ENCODE peak calls at places on chromosome 17, in six cellular contexts. D, G, N, U, A and H are unnamed samples.
A peak's percentile ranks its signal among the peaks of the same experiment; 100 is the strongest.

GRCh38 chr17:19306160-19307111 is 56.1 kb downstream of the B9D1 start:
- DNase-seq in D (no peak), G (peak; percentile 48), N (peak; percentile 88), U (no peak), A (no peak), H (no peak)

GRCh38 chr17:16406742-16407674 is 8.4 kb upstream of the TRPV2 start:
- DNase-seq in D (no peak), G (peak; percentile 49), N (peak; percentile 78), U (no peak), A (peak; percentile 57), H (peak; percentile 20)

GRCh38 chr17:71801301-71801700 is 319.5 kb upstream of the SOX9 start:
- DNase-seq in D (no peak), G (no peak), N (no peak), U (peak; percentile 19), A (no peak), H (no peak)

GRCh38 chr17:70447588-70447987 is 278.3 kb downstream of the KCNJ2 start:
- DNase-seq in D (no peak), G (no peak), N (no peak), U (no peak), A (no peak), H (no peak)

GRCh38 chr17:60079401-60079861 is 710 bp upstream of the HEATR6 start:
- DNase-seq in D (no peak), G (no peak), N (no peak), U (peak; percentile 14), A (no peak), H (no peak)

GRCh38 chr17:34609210-34609609 is 29.8 kb downstream of the TMEM132E start:
- DNase-seq in D (no peak), G (no peak), N (no peak), U (no peak), A (no peak), H (no peak)

GRCh38 chr17:48244121-48244711 is 136.7 kb downstream of the SNX11 start:
- DNase-seq in D (peak; percentile 29), G (peak; percentile 37), N (peak; percentile 24), U (no peak), A (no peak), H (peak; percentile 61)

GRCh38 chr17:18259621-18260331 is 686 bp upstream of the MIEF2 start:
- DNase-seq in D (peak; percentile 20), G (no peak), N (no peak), U (no peak), A (no peak), H (peak; percentile 67)

GRCh38 chr17:20991276-20992037 is 51.4 kb downstream of the USP22 start:
- DNase-seq in D (no peak), G (no peak), N (no peak), U (no peak), A (no peak), H (no peak)

GRCh38 chr17:28404812-28405570 is 1.0 kb downstream of the SLC46A1 start:
- DNase-seq in D (no peak), G (no peak), N (no peak), U (peak; percentile 58), A (no peak), H (no peak)

GRCh38 chr17:2373179-2373578 is 27.7 kb downstream of the MNT start:
- DNase-seq in D (no peak), G (no peak), N (no peak), U (no peak), A (no peak), H (no peak)

GRCh38 chr17:14150604-14151003 is 81.3 kb downstream of the COX10 start:
- DNase-seq in D (no peak), G (no peak), N (no peak), U (no peak), A (no peak), H (no peak)

GRCh38 chr17:32323784-32324590 is 18.0 kb downstream of the C17orf75 start:
- DNase-seq in D (peak; percentile 31), G (peak; percentile 31), N (peak; percentile 28), U (peak; percentile 33), A (no peak), H (peak; percentile 55)

GRCh38 chr17:57067162-57067561 is 17.9 kb upstream of the AKAP1 start:
- DNase-seq in D (no peak), G (peak; percentile 16), N (no peak), U (no peak), A (no peak), H (no peak)

GRCh38 chr17:48149174-48150106 is 41.9 kb downstream of the SNX11 start:
- DNase-seq in D (no peak), G (no peak), N (no peak), U (no peak), A (no peak), H (no peak)

GRCh38 chr17:78192616-78193015 is 5.5 kb downstream of the AFMID start:
- DNase-seq in D (no peak), G (no peak), N (peak; percentile 54), U (no peak), A (no peak), H (no peak)

GRCh38 chr17:72116692-72117469 is 3.9 kb upstream of the SOX9 start:
- DNase-seq in D (peak; percentile 30), G (peak; percentile 30), N (no peak), U (peak; percentile 25), A (no peak), H (no peak)

GRCh38 chr17:74956093-74956492 is 16.5 kb downstream of the HID1 start:
- DNase-seq in D (no peak), G (no peak), N (no peak), U (no peak), A (no peak), H (no peak)

GRCh38 chr17:20123209-20123608 is 114.0 kb downstream of the SPECC1 start:
- DNase-seq in D (no peak), G (no peak), N (no peak), U (no peak), A (no peak), H (no peak)

GRCh38 chr17:74842146-74842598 is 17.5 kb downstream of the GRIN2C start:
- DNase-seq in D (no peak), G (no peak), N (no peak), U (no peak), A (no peak), H (no peak)

GRCh38 chr17:19332371-19333131 is 30.0 kb downstream of the B9D1 start:
- DNase-seq in D (no peak), G (no peak), N (no peak), U (no peak), A (peak; percentile 45), H (no peak)

GRCh38 chr17:48542114-48542955 is 2.6 kb downstream of the HOXB2 start:
- DNase-seq in D (peak; percentile 34), G (no peak), N (no peak), U (no peak), A (no peak), H (no peak)

GRCh38 chr17:57486416-57486815 is 230.1 kb downstream of the MSI2 start:
- DNase-seq in D (no peak), G (no peak), N (no peak), U (no peak), A (no peak), H (no peak)

GRCh38 chr17:64491995-64492394 is 4.9 kb downstream of the POLG2 start:
- DNase-seq in D (peak; percentile 47), G (no peak), N (no peak), U (no peak), A (no peak), H (no peak)

GRCh38 chr17:66829883-66830282 is 5.0 kb upstream of the CACNG5 start:
- DNase-seq in D (no peak), G (no peak), N (no peak), U (no peak), A (no peak), H (no peak)
- TF ChIP-seq CTCF in D (no peak), G (no peak), N (no peak), U (no peak), A (no peak), H (no peak)

GRCh38 chr17:7280519-7281073 is 922 bp upstream of the SLC2A4 start:
- DNase-seq in D (peak; percentile 68), G (peak; percentile 91), N (peak; percentile 73), U (peak; percentile 88), A (peak; percentile 78), H (peak; percentile 77)

GRCh38 chr17:7281074-7281952 is at the start of gene SLC2A4:
- DNase-seq in D (peak; percentile 90), G (peak; percentile 97), N (peak; percentile 93), U (peak; percentile 94), A (peak; percentile 94), H (peak; percentile 91)

GRCh38 chr17:7283471-7284216 is 2.1 kb downstream of the SLC2A4 start:
- DNase-seq in D (no peak), G (no peak), N (no peak), U (no peak), A (no peak), H (no peak)

GRCh38 chr17:7282752-7283321 is 1.3 kb downstream of the SLC2A4 start:
- DNase-seq in D (no peak), G (no peak), N (no peak), U (no peak), A (no peak), H (no peak)

DNA sequence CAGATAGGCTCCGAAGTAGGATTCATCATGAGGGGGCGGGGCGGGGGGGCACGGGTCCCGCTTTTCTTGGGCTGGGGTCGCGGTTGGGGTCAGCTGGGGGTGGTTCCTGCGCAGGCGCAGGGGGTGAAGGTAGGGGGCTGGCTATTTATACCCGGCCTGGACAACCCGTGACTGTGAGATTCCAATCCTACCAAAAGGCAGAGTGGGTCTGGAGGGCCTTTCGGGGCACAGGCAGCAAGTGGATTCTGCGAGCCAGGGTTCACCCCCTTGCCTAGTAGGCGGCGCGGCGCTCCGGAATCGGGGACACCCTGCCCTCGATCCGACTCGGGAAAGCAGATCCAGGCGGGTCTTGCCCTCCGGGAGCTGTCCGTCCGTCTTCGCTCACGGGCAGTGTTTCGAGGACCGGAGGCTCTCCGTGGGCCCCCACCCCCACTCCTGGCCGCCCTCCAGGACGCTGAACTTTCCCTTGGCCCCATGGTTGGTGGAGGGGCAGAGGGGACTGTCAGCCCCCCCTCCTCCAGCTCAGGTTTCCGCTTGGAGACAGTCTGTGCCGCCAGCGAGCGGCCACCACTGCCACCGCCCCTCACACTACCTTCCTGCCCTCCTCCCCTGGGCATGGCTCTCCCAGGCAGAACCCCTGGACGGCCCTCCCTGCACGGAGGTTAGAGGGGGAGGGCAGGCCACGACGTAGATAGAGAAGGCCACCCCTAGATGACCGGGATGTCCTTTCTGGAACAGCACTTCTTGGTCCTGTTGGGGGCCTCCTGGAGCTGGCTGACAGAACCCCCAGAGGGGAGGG is 634 bp downstream of the SLC2A4 start:
- DNase-seq in D (no peak), G (no peak), N (no peak), U (no peak), A (no peak), H (no peak)
- TF ChIP-seq CTCF in D (no peak), G (no peak), N (no peak), U (no peak), A (no peak), H (no peak)

GRCh38 chr17:8887834-8888703 is 20.6 kb upstream of the PIK3R6 start:
- DNase-seq in D (no peak), G (no peak), N (no peak), U (no peak), A (no peak), H (no peak)
- TF ChIP-seq CTCF in D (no peak), G (no peak), N (no peak), U (peak; percentile 9), A (no peak), H (no peak)

DNA sequence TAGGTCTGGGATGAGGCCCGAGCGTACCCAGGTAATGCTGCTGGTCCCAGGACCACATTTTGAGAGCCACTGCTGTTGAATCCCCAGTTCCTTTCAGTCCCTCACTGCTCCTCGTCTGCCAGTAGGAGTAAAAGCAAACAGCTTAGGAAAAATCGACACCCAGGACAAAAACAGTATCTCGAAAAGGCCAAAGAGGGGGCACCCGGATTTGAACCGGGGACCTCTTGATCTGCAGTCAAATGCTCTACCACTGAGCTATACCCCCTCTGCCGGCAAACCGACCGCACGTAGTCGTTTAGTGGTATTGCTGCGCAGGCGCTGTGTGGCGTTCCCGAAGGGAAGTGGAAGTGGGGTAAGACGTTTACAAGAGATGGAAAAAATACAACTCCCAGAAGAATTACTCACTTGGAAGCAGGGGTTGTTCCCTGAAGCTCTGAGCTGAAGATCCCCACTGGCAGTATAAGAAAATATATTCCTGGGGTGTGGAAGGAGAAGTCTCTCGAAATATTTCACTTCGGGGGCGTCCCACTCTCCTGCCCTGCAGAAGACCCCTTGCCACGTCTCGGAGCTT is 2.2 kb upstream of the PLXDC1 start:
- DNase-seq in D (peak; percentile 88), G (peak; percentile 94), N (peak; percentile 88), U (peak; percentile 90), A (peak; percentile 85), H (peak; percentile 100)
- TF ChIP-seq CTCF in D (peak; percentile 15), G (peak; percentile 6), N (no peak), U (no peak), A (peak; percentile 32), H (peak; percentile 28)